ENCODE peak calls at places on chromosomes 12 and 14, in four cellular contexts. K is astrocyte of the spinal cord, Q is D341Med, J is HCEC 1CT. U is an unnamed sample.
A peak's percentile ranks its signal among the peaks of the same experiment; 100 is the strongest.

GRCh38 chr12:34398706-34399630 is 376.7 kb downstream of the ALG10 start:
- DNase-seq in K (no peak), Q (peak; percentile 12), J (no peak), U (no peak)

GRCh38 chr14:55102141-55102547 is 26.9 kb upstream of the LGALS3 start:
- DNase-seq in K (peak; percentile 97), Q (no peak), J (peak; percentile 96), U (peak; percentile 95)

GRCh38 chr12:129870796-129871195 is 33.0 kb downstream of the TMEM132D start:
- DNase-seq in K (no peak), Q (no peak), J (no peak), U (no peak)

GRCh38 chr14:44607701-44608100 is 100.6 kb upstream of the FSCB start:
- DNase-seq in K (no peak), Q (no peak), J (no peak), U (no peak)

GRCh38 chr12:48824112-48824511 is 5.8 kb downstream of the CACNB3 start:
- DNase-seq in K (no peak), Q (no peak), J (no peak), U (no peak)

GRCh38 chr12:25496098-25496587 is 56.9 kb downstream of the LMNTD1 start:
- DNase-seq in K (no peak), Q (no peak), J (no peak), U (peak; percentile 57)

GRCh38 chr14:77918448-77918847 is 118.5 kb downstream of the ADCK1 start:
- DNase-seq in K (no peak), Q (no peak), J (no peak), U (no peak)

GRCh38 chr14:101713641-101714349 is 47.7 kb upstream of the PPP2R5C start:
- DNase-seq in K (no peak), Q (no peak), J (no peak), U (no peak)

GRCh38 chr12:32107376-32108267 is 975 bp downstream of the BICD1 start:
- DNase-seq in K (peak; percentile 60), Q (peak; percentile 41), J (peak; percentile 73), U (peak; percentile 71)

GRCh38 chr12:68912916-68913315 is 20.1 kb downstream of the CPM start:
- DNase-seq in K (no peak), Q (no peak), J (no peak), U (no peak)

GRCh38 chr12:47812797-47813490 is 6.8 kb downstream of the HDAC7 start:
- DNase-seq in K (peak; percentile 93), Q (no peak), J (peak; percentile 84), U (peak; percentile 83)

GRCh38 chr12:132305991-132306884 is 23.2 kb downstream of the GALNT9 start:
- DNase-seq in K (no peak), Q (no peak), J (no peak), U (no peak)

GRCh38 chr12:48198619-48198973 is 4.5 kb downstream of the OR10AD1 start:
- DNase-seq in K (no peak), Q (no peak), J (no peak), U (no peak)

GRCh38 chr12:114189266-114189665 is 216.7 kb downstream of the TBX5 start:
- DNase-seq in K (no peak), Q (no peak), J (no peak), U (no peak)

GRCh38 chr12:82519508-82519907 is 161.2 kb downstream of the METTL25 start:
- DNase-seq in K (no peak), Q (no peak), J (no peak), U (no peak)

GRCh38 chr12:124387510-124387855 is 92.6 kb downstream of the RFLNA start:
- DNase-seq in K (no peak), Q (no peak), J (no peak), U (no peak)

GRCh38 chr14:33754264-33754663 is 196.6 kb downstream of the EGLN3 start:
- DNase-seq in K (peak; percentile 33), Q (no peak), J (no peak), U (peak; percentile 38)

GRCh38 chr14:68729556-68729955 is 63.3 kb downstream of the ZFP36L1 start:
- DNase-seq in K (no peak), Q (no peak), J (no peak), U (no peak)

GRCh38 chr14:23186913-23187654 is 3.6 kb upstream of the SLC7A8 start:
- DNase-seq in K (peak; percentile 73), Q (peak; percentile 67), J (peak; percentile 65), U (peak; percentile 62)

GRCh38 chr14:84375235-84375634 is 1154.7 kb upstream of the FLRT2 start:
- DNase-seq in K (peak; percentile 27), Q (no peak), J (no peak), U (no peak)

GRCh38 chr12:68340404-68341270 is 8.5 kb upstream of the MDM1 start:
- DNase-seq in K (no peak), Q (no peak), J (peak; percentile 24), U (no peak)

GRCh38 chr14:21066882-21067502 is 3.1 kb upstream of the ARHGEF40 start:
- DNase-seq in K (no peak), Q (peak; percentile 59), J (peak; percentile 12), U (no peak)

GRCh38 chr14:22910916-22911315 is 8.0 kb downstream of the RBM23 start:
- DNase-seq in K (no peak), Q (no peak), J (no peak), U (no peak)

GRCh38 chr12:95173392-95174251 is 43.6 kb downstream of the FGD6 start:
- DNase-seq in K (peak; percentile 83), Q (no peak), J (peak; percentile 75), U (peak; percentile 66)

GRCh38 chr12:81705586-81705985 is 53.6 kb downstream of the PPFIA2 start:
- DNase-seq in K (no peak), Q (no peak), J (peak; percentile 30), U (no peak)

GRCh38 chr14:55807059-55807499 is 227.1 kb downstream of the KTN1 start:
- DNase-seq in K (peak; percentile 75), Q (no peak), J (no peak), U (no peak)

GRCh38 chr12:19130224-19131019 is 889 bp downstream of the PLEKHA5 start:
- DNase-seq in K (peak; percentile 45), Q (peak; percentile 66), J (peak; percentile 33), U (no peak)

GRCh38 chr14:99551034-99551922 is 52.7 kb downstream of the CCDC85C start:
- DNase-seq in K (no peak), Q (no peak), J (no peak), U (no peak)

GRCh38 chr14:69624131-69624530 is 12.7 kb downstream of the SUSD6 start:
- DNase-seq in K (no peak), Q (no peak), J (no peak), U (no peak)

GRCh38 chr14:24741871-24742270 is 107.9 kb upstream of the GZMB start:
- DNase-seq in K (peak; percentile 20), Q (no peak), J (peak; percentile 22), U (peak; percentile 55)

GRCh38 chr12:132429932-132430643 is 59.9 kb upstream of the FBRSL1 start:
- DNase-seq in K (no peak), Q (peak; percentile 94), J (no peak), U (no peak)

GRCh38 chr14:64549805-64550538 is at the start of gene PPP1R36:
- DNase-seq in K (no peak), Q (no peak), J (no peak), U (no peak)

GRCh38 chr14:105495101-105495989 is 4.3 kb downstream of the TEDC1 start:
- DNase-seq in K (no peak), Q (no peak), J (no peak), U (no peak)

GRCh38 chr12:49984476-49984890 is 11.7 kb downstream of the AQP6 start:
- DNase-seq in K (no peak), Q (peak; percentile 84), J (no peak), U (no peak)

GRCh38 chr14:77924392-77924948 is 124.6 kb downstream of the ADCK1 start:
- DNase-seq in K (no peak), Q (no peak), J (no peak), U (no peak)

GRCh38 chr14:52377940-52378339 is 63.8 kb downstream of the PTGER2 start:
- DNase-seq in K (no peak), Q (no peak), J (no peak), U (no peak)

GRCh38 chr12:130114952-130115351 is 47.3 kb upstream of the FZD10 start:
- DNase-seq in K (no peak), Q (no peak), J (no peak), U (no peak)

U was measured in HFFc6.